ENCODE peak calls at places on chromosome 10, in seven cellular contexts. H is renal cortical epithelial cell; X is stimulated activated CD8-positive, alpha-beta memory T cell treated with anti-CD3 and anti-CD28 coated beads, Interleukin-4, amount 100 ng/mL, for 24 hours; P is T-helper 17 cell; G is nucleus accumbens; C is GM04504; Y is psoas muscle. T is an unnamed sample.
A peak's percentile ranks its signal among the peaks of the same experiment; 100 is the strongest.

GRCh38 chr10:62057359-62057758 is 155.9 kb downstream of the ARID5B start:
- DNase-seq in H (no peak), X (no peak), P (no peak), G (no peak), C (no peak), Y (no peak), T (no peak)

GRCh38 chr10:50641636-50642035 is 17.9 kb upstream of the SGMS1 start:
- DNase-seq in H (no peak), X (no peak), P (no peak), G (no peak), C (no peak), Y (no peak), T (no peak)

GRCh38 chr10:5502903-5503835 is 3.8 kb upstream of the CALML5 start:
- DNase-seq in H (no peak), X (no peak), P (no peak), G (no peak), C (no peak), Y (no peak), T (no peak)

GRCh38 chr10:23530079-23530478 is 91.2 kb downstream of the OTUD1 start:
- DNase-seq in H (no peak), X (no peak), P (no peak), G (no peak), C (no peak), Y (no peak), T (no peak)

GRCh38 chr10:123346581-123346980 is 192.4 kb downstream of the BUB3 start:
- DNase-seq in H (no peak), X (no peak), P (no peak), G (no peak), C (no peak), Y (no peak), T (no peak)

GRCh38 chr10:91758303-91759146 is 39.7 kb upstream of the TNKS2 start:
- DNase-seq in H (peak; percentile 84), X (no peak), P (no peak), G (no peak), C (peak; percentile 15), Y (no peak), T (no peak)

GRCh38 chr10:59434463-59435326 is 72.3 kb upstream of the FAM13C start:
- DNase-seq in H (peak; percentile 43), X (no peak), P (no peak), G (no peak), C (no peak), Y (no peak), T (no peak)

GRCh38 chr10:1774796-1775195 is 37.5 kb upstream of the ADARB2 start:
- DNase-seq in H (no peak), X (no peak), P (no peak), G (no peak), C (no peak), Y (no peak), T (no peak)

GRCh38 chr10:78169214-78169613 is 135.6 kb downstream of the RPS24 start:
- DNase-seq in H (no peak), X (no peak), P (no peak), G (no peak), C (no peak), Y (no peak), T (no peak)

GRCh38 chr10:117462424-117462792 is 80.1 kb upstream of the EMX2 start:
- DNase-seq in H (peak; percentile 32), X (no peak), P (no peak), G (no peak), C (no peak), Y (no peak), T (no peak)

GRCh38 chr10:126686732-126687693 is 16.5 kb upstream of the C10orf90 start:
- DNase-seq in H (no peak), X (no peak), P (no peak), G (no peak), C (no peak), Y (no peak), T (peak; percentile 13)

GRCh38 chr10:36157486-36157885 is 515.4 kb upstream of the FZD8 start:
- DNase-seq in H (no peak), X (no peak), P (no peak), G (no peak), C (no peak), Y (no peak), T (no peak)

GRCh38 chr10:1737222-1738061 is at the start of gene ADARB2:
- DNase-seq in H (peak; percentile 17), X (no peak), P (no peak), G (peak; percentile 70), C (no peak), Y (no peak), T (peak; percentile 83)

GRCh38 chr10:92969151-92969550 is 91.4 kb upstream of the CYP26C1 start:
- DNase-seq in H (no peak), X (no peak), P (no peak), G (no peak), C (no peak), Y (no peak), T (no peak)

GRCh38 chr10:121154846-121155245 is 303.7 kb downstream of the WDR11 start:
- DNase-seq in H (peak; percentile 80), X (no peak), P (no peak), G (peak; percentile 82), C (no peak), Y (no peak), T (no peak)

GRCh38 chr10:49066944-49067730 is 48.2 kb downstream of the VSTM4 start:
- DNase-seq in H (no peak), X (no peak), P (no peak), G (no peak), C (no peak), Y (no peak), T (no peak)

GRCh38 chr10:78211476-78212110 is 177.9 kb downstream of the RPS24 start:
- DNase-seq in H (peak; percentile 45), X (no peak), P (no peak), G (no peak), C (no peak), Y (peak; percentile 23), T (peak; percentile 34)

GRCh38 chr10:130804778-130805634 is 506.5 kb downstream of the TCERG1L start:
- DNase-seq in H (no peak), X (no peak), P (no peak), G (no peak), C (no peak), Y (no peak), T (no peak)

GRCh38 chr10:1933215-1933614 is 195.9 kb upstream of the ADARB2 start:
- DNase-seq in H (no peak), X (no peak), P (no peak), G (no peak), C (no peak), Y (no peak), T (no peak)

GRCh38 chr10:63281967-63282366 is 148.8 kb downstream of the NRBF2 start:
- DNase-seq in H (no peak), X (no peak), P (no peak), G (no peak), C (peak; percentile 38), Y (no peak), T (no peak)

GRCh38 chr10:49139866-49140195 is 6.0 kb upstream of the FAM170B start:
- DNase-seq in H (peak; percentile 83), X (no peak), P (no peak), G (no peak), C (peak; percentile 82), Y (no peak), T (no peak)

T was measured in nephron progenitor cell.